ENCODE peak calls at places on chromosomes 5 and 9, in seven cellular contexts. D is mammary epithelial cell; B is NCI-H345; F is body of pancreas; C is activated CD8-positive, alpha-beta T cell treated with anti-CD3 and anti-CD28 coated beads, Interleukin-2, amount 10 ng/mL, durations not matched to agents 7 days and 5 days; O is GM06990; M is MCF 10A. A is an unnamed sample.
A peak's percentile ranks its signal among the peaks of the same experiment; 100 is the strongest.

GRCh38 chr9:130201399-130201873 is 29.2 kb downstream of the NCS1 start:
- DNase-seq in C (no peak), O (no peak), B (no peak), F (no peak), D (no peak), M (no peak), A (no peak)

GRCh38 chr9:129709471-129710460 is 43.1 kb downstream of the PTGES start:
- DNase-seq in D (no peak), O (no peak), M (no peak), C (no peak), B (no peak), F (no peak), A (no peak)

GRCh38 chr9:123191260-123191659 is 77.1 kb downstream of the STRBP start:
- DNase-seq in C (no peak), O (no peak), M (no peak), F (no peak), B (no peak), D (no peak), A (no peak)

GRCh38 chr5:55226027-55226933 is 835 bp downstream of the MCIDAS start:
- DNase-seq in F (peak; percentile 41), B (peak; percentile 87), O (peak; percentile 77), C (peak; percentile 76), M (peak; percentile 84), D (peak; percentile 53), A (peak; percentile 16)

GRCh38 chr5:9698125-9698848 is 68.1 kb upstream of the TAS2R1 start:
- DNase-seq in F (no peak), M (no peak), D (no peak), O (no peak), B (no peak), C (no peak), A (no peak)

GRCh38 chr9:86280580-86280979 is 1.8 kb downstream of the ISCA1 start:
- DNase-seq in C (no peak), D (no peak), M (no peak), F (no peak), B (no peak), O (no peak), A (no peak)

GRCh38 chr9:97220894-97221477 is 86.5 kb upstream of the CCDC180 start:
- DNase-seq in D (no peak), B (no peak), M (no peak), O (no peak), F (no peak), C (no peak), A (no peak)

GRCh38 chr9:131257266-131258025 is 18.9 kb downstream of the FAM78A start:
- DNase-seq in O (no peak), C (no peak), D (no peak), M (no peak), B (no peak), F (no peak), A (no peak)